ENCODE peak calls at places on chromosomes 2 and 18, in seven cellular contexts. One of them, this sample, is unnamed.

GRCh38 chr2:240278661-240279060 is 138.2 kb upstream of the OTOS start:
- DNase-seq in T-helper 2 cell: no peak
- DNase-seq in EL: no peak
- DNase-seq in activated T-cell treated with anti-CD3 and anti-CD28 coated beads, Interleukin-2, amount 50 U/mL, for 72 hours: no peak
- DNase-seq in OCI-LY7: no peak
- DNase-seq in bronchial epithelial cell: peak
- DNase-seq in HFFc6: no peak
- DNase-seq in this sample: no peak

GRCh38 chr2:131010566-131010965 is 82.7 kb downstream of the FAM168B start:
- DNase-seq in activated T-cell treated with anti-CD3 and anti-CD28 coated beads, Interleukin-2, amount 50 U/mL, for 72 hours: no peak
- DNase-seq in bronchial epithelial cell: no peak
- DNase-seq in HFFc6: no peak
- DNase-seq in EL: no peak
- DNase-seq in OCI-LY7: no peak
- DNase-seq in T-helper 2 cell: peak
- DNase-seq in this sample: peak

GRCh38 chr2:24594283-24594682 is 103.2 kb downstream of the NCOA1 start:
- DNase-seq in T-helper 2 cell: no peak
- DNase-seq in EL: no peak
- DNase-seq in OCI-LY7: no peak
- DNase-seq in activated T-cell treated with anti-CD3 and anti-CD28 coated beads, Interleukin-2, amount 50 U/mL, for 72 hours: no peak
- DNase-seq in bronchial epithelial cell: no peak
- DNase-seq in HFFc6: no peak
- DNase-seq in this sample: no peak

GRCh38 chr2:234989183-234989701 is 37.4 kb downstream of the SH3BP4 start:
- DNase-seq in EL: no peak
- DNase-seq in T-helper 2 cell: no peak
- DNase-seq in bronchial epithelial cell: peak
- DNase-seq in OCI-LY7: no peak
- DNase-seq in activated T-cell treated with anti-CD3 and anti-CD28 coated beads, Interleukin-2, amount 50 U/mL, for 72 hours: no peak
- DNase-seq in HFFc6: no peak
- DNase-seq in this sample: no peak

GRCh38 chr2:164669291-164669690 is 48.0 kb upstream of the GRB14 start:
- DNase-seq in OCI-LY7: no peak
- DNase-seq in T-helper 2 cell: no peak
- DNase-seq in bronchial epithelial cell: no peak
- DNase-seq in activated T-cell treated with anti-CD3 and anti-CD28 coated beads, Interleukin-2, amount 50 U/mL, for 72 hours: no peak
- DNase-seq in EL: no peak
- DNase-seq in HFFc6: no peak
- DNase-seq in this sample: no peak

GRCh38 chr2:207600211-207600610 is 25.0 kb downstream of the METTL21A start:
- DNase-seq in activated T-cell treated with anti-CD3 and anti-CD28 coated beads, Interleukin-2, amount 50 U/mL, for 72 hours: no peak
- DNase-seq in OCI-LY7: no peak
- DNase-seq in EL: peak
- DNase-seq in bronchial epithelial cell: no peak
- DNase-seq in T-helper 2 cell: no peak
- DNase-seq in HFFc6: peak
- DNase-seq in this sample: no peak

GRCh38 chr2:160464017-160464416 is 29.6 kb downstream of the RBMS1 start:
- DNase-seq in activated T-cell treated with anti-CD3 and anti-CD28 coated beads, Interleukin-2, amount 50 U/mL, for 72 hours: no peak
- DNase-seq in HFFc6: no peak
- DNase-seq in EL: no peak
- DNase-seq in bronchial epithelial cell: peak
- DNase-seq in T-helper 2 cell: no peak
- DNase-seq in OCI-LY7: no peak
- DNase-seq in this sample: no peak

GRCh38 chr2:79116997-79117928 is 3.0 kb upstream of the REG1A start:
- DNase-seq in OCI-LY7: no peak
- DNase-seq in HFFc6: no peak
- DNase-seq in activated T-cell treated with anti-CD3 and anti-CD28 coated beads, Interleukin-2, amount 50 U/mL, for 72 hours: no peak
- DNase-seq in EL: no peak
- DNase-seq in bronchial epithelial cell: no peak
- DNase-seq in T-helper 2 cell: no peak
- DNase-seq in this sample: no peak

GRCh38 chr2:173963323-173963816 is 1.8 kb downstream of the SP3 start:
- DNase-seq in activated T-cell treated with anti-CD3 and anti-CD28 coated beads, Interleukin-2, amount 50 U/mL, for 72 hours: no peak
- DNase-seq in T-helper 2 cell: peak
- DNase-seq in bronchial epithelial cell: peak
- DNase-seq in HFFc6: peak
- DNase-seq in EL: peak
- DNase-seq in OCI-LY7: peak
- DNase-seq in this sample: peak

GRCh38 chr18:80108122-80108536 is 933 bp upstream of the ADNP2 start:
- DNase-seq in HFFc6: no peak
- DNase-seq in bronchial epithelial cell: no peak
- DNase-seq in OCI-LY7: no peak
- DNase-seq in T-helper 2 cell: no peak
- DNase-seq in EL: no peak
- DNase-seq in activated T-cell treated with anti-CD3 and anti-CD28 coated beads, Interleukin-2, amount 50 U/mL, for 72 hours: no peak
- DNase-seq in this sample: no peak

GRCh38 chr2:128272586-128273468 is 45.8 kb downstream of the HS6ST1 start:
- DNase-seq in T-helper 2 cell: no peak
- DNase-seq in HFFc6: no peak
- DNase-seq in EL: no peak
- DNase-seq in OCI-LY7: no peak
- DNase-seq in activated T-cell treated with anti-CD3 and anti-CD28 coated beads, Interleukin-2, amount 50 U/mL, for 72 hours: no peak
- DNase-seq in bronchial epithelial cell: no peak
- DNase-seq in this sample: no peak

GRCh38 chr2:15241208-15241607 is 319.9 kb downstream of the NBAS start:
- DNase-seq in activated T-cell treated with anti-CD3 and anti-CD28 coated beads, Interleukin-2, amount 50 U/mL, for 72 hours: no peak
- DNase-seq in HFFc6: no peak
- DNase-seq in EL: no peak
- DNase-seq in T-helper 2 cell: no peak
- DNase-seq in OCI-LY7: no peak
- DNase-seq in bronchial epithelial cell: peak
- DNase-seq in this sample: no peak

GRCh38 chr18:60892855-60893254 is 440.4 kb upstream of the CDH20 start:
- DNase-seq in HFFc6: no peak
- DNase-seq in activated T-cell treated with anti-CD3 and anti-CD28 coated beads, Interleukin-2, amount 50 U/mL, for 72 hours: no peak
- DNase-seq in OCI-LY7: no peak
- DNase-seq in bronchial epithelial cell: peak
- DNase-seq in T-helper 2 cell: no peak
- DNase-seq in EL: peak
- DNase-seq in this sample: no peak

GRCh38 chr2:205772983-205773382 is 90.7 kb downstream of the NRP2 start:
- DNase-seq in T-helper 2 cell: no peak
- DNase-seq in EL: no peak
- DNase-seq in OCI-LY7: no peak
- DNase-seq in bronchial epithelial cell: no peak
- DNase-seq in activated T-cell treated with anti-CD3 and anti-CD28 coated beads, Interleukin-2, amount 50 U/mL, for 72 hours: no peak
- DNase-seq in HFFc6: no peak
- DNase-seq in this sample: no peak

GRCh38 chr2:223856584-223856983 is 19.2 kb upstream of the AP1S3 start:
- DNase-seq in bronchial epithelial cell: no peak
- DNase-seq in OCI-LY7: no peak
- DNase-seq in T-helper 2 cell: no peak
- DNase-seq in EL: no peak
- DNase-seq in HFFc6: no peak
- DNase-seq in activated T-cell treated with anti-CD3 and anti-CD28 coated beads, Interleukin-2, amount 50 U/mL, for 72 hours: no peak
- DNase-seq in this sample: no peak

GRCh38 chr2:133390151-133390550 is 178.1 kb downstream of the NCKAP5 start:
- DNase-seq in activated T-cell treated with anti-CD3 and anti-CD28 coated beads, Interleukin-2, amount 50 U/mL, for 72 hours: no peak
- DNase-seq in HFFc6: peak
- DNase-seq in bronchial epithelial cell: no peak
- DNase-seq in T-helper 2 cell: no peak
- DNase-seq in OCI-LY7: no peak
- DNase-seq in EL: peak
- DNase-seq in this sample: no peak

GRCh38 chr2:185208261-185208660 is 530.3 kb upstream of the FSIP2 start:
- DNase-seq in HFFc6: no peak
- DNase-seq in OCI-LY7: peak
- DNase-seq in bronchial epithelial cell: peak
- DNase-seq in activated T-cell treated with anti-CD3 and anti-CD28 coated beads, Interleukin-2, amount 50 U/mL, for 72 hours: no peak
- DNase-seq in T-helper 2 cell: no peak
- DNase-seq in EL: peak
- DNase-seq in this sample: no peak

GRCh38 chr2:169693344-169693743 is 861 bp downstream of the CFAP210 start:
- DNase-seq in bronchial epithelial cell: no peak
- DNase-seq in activated T-cell treated with anti-CD3 and anti-CD28 coated beads, Interleukin-2, amount 50 U/mL, for 72 hours: no peak
- DNase-seq in T-helper 2 cell: no peak
- DNase-seq in HFFc6: no peak
- DNase-seq in OCI-LY7: peak
- DNase-seq in EL: no peak
- DNase-seq in this sample: no peak

GRCh38 chr18:10140461-10140911 is 226.7 kb downstream of the VAPA start:
- DNase-seq in EL: no peak
- DNase-seq in activated T-cell treated with anti-CD3 and anti-CD28 coated beads, Interleukin-2, amount 50 U/mL, for 72 hours: no peak
- DNase-seq in T-helper 2 cell: no peak
- DNase-seq in bronchial epithelial cell: peak
- DNase-seq in HFFc6: peak
- DNase-seq in OCI-LY7: no peak
- DNase-seq in this sample: no peak

GRCh38 chr2:88692187-88692586 is 714 bp downstream of the RPIA start:
- DNase-seq in HFFc6: no peak
- DNase-seq in T-helper 2 cell: no peak
- DNase-seq in EL: peak
- DNase-seq in OCI-LY7: peak
- DNase-seq in activated T-cell treated with anti-CD3 and anti-CD28 coated beads, Interleukin-2, amount 50 U/mL, for 72 hours: peak
- DNase-seq in bronchial epithelial cell: no peak
- DNase-seq in this sample: peak

GRCh38 chr2:190186238-190186637 is 123.7 kb upstream of the MSTN start:
- DNase-seq in EL: peak
- DNase-seq in bronchial epithelial cell: no peak
- DNase-seq in HFFc6: no peak
- DNase-seq in activated T-cell treated with anti-CD3 and anti-CD28 coated beads, Interleukin-2, amount 50 U/mL, for 72 hours: no peak
- DNase-seq in OCI-LY7: no peak
- DNase-seq in T-helper 2 cell: no peak
- DNase-seq in this sample: no peak

GRCh38 chr2:174059178-174059874 is 94.2 kb upstream of the SP3 start:
- DNase-seq in EL: peak
- DNase-seq in HFFc6: peak
- DNase-seq in bronchial epithelial cell: peak
- DNase-seq in activated T-cell treated with anti-CD3 and anti-CD28 coated beads, Interleukin-2, amount 50 U/mL, for 72 hours: no peak
- DNase-seq in OCI-LY7: no peak
- DNase-seq in T-helper 2 cell: no peak
- DNase-seq in this sample: no peak

GRCh38 chr2:121532347-121532766 is 1.7 kb downstream of the RNU4ATAC start:
- DNase-seq in OCI-LY7: no peak
- DNase-seq in activated T-cell treated with anti-CD3 and anti-CD28 coated beads, Interleukin-2, amount 50 U/mL, for 72 hours: no peak
- DNase-seq in bronchial epithelial cell: peak
- DNase-seq in HFFc6: peak
- DNase-seq in EL: peak
- DNase-seq in T-helper 2 cell: no peak
- DNase-seq in this sample: no peak

GRCh38 chr18:7766817-7767216 is 199.7 kb downstream of the PTPRM start:
- DNase-seq in OCI-LY7: no peak
- DNase-seq in bronchial epithelial cell: no peak
- DNase-seq in T-helper 2 cell: no peak
- DNase-seq in HFFc6: no peak
- DNase-seq in activated T-cell treated with anti-CD3 and anti-CD28 coated beads, Interleukin-2, amount 50 U/mL, for 72 hours: no peak
- DNase-seq in EL: peak
- DNase-seq in this sample: no peak

GRCh38 chr18:525066-525797 is 24.7 kb upstream of the COLEC12 start:
- DNase-seq in activated T-cell treated with anti-CD3 and anti-CD28 coated beads, Interleukin-2, amount 50 U/mL, for 72 hours: no peak
- DNase-seq in HFFc6: peak
- DNase-seq in OCI-LY7: no peak
- DNase-seq in T-helper 2 cell: no peak
- DNase-seq in EL: peak
- DNase-seq in bronchial epithelial cell: peak
- DNase-seq in this sample: no peak

GRCh38 chr2:46534589-46534988 is 55.2 kb downstream of the TMEM247 start:
- DNase-seq in HFFc6: no peak
- DNase-seq in bronchial epithelial cell: no peak
- DNase-seq in OCI-LY7: peak
- DNase-seq in activated T-cell treated with anti-CD3 and anti-CD28 coated beads, Interleukin-2, amount 50 U/mL, for 72 hours: no peak
- DNase-seq in EL: no peak
- DNase-seq in T-helper 2 cell: no peak
- DNase-seq in this sample: no peak

GRCh38 chr2:43127208-43127940 is 99.0 kb downstream of the ZFP36L2 start:
- DNase-seq in T-helper 2 cell: peak
- DNase-seq in activated T-cell treated with anti-CD3 and anti-CD28 coated beads, Interleukin-2, amount 50 U/mL, for 72 hours: peak
- DNase-seq in HFFc6: no peak
- DNase-seq in OCI-LY7: peak
- DNase-seq in EL: peak
- DNase-seq in bronchial epithelial cell: no peak
- DNase-seq in this sample: peak

GRCh38 chr2:17754773-17755425 is 961 bp downstream of the GEN1 start:
- DNase-seq in activated T-cell treated with anti-CD3 and anti-CD28 coated beads, Interleukin-2, amount 50 U/mL, for 72 hours: no peak
- DNase-seq in T-helper 2 cell: no peak
- DNase-seq in bronchial epithelial cell: no peak
- DNase-seq in HFFc6: no peak
- DNase-seq in EL: peak
- DNase-seq in OCI-LY7: no peak
- DNase-seq in this sample: no peak

GRCh38 chr2:196516541-196516940 is 123.0 kb upstream of the CCDC150 start:
- DNase-seq in activated T-cell treated with anti-CD3 and anti-CD28 coated beads, Interleukin-2, amount 50 U/mL, for 72 hours: no peak
- DNase-seq in OCI-LY7: no peak
- DNase-seq in EL: no peak
- DNase-seq in T-helper 2 cell: no peak
- DNase-seq in HFFc6: no peak
- DNase-seq in bronchial epithelial cell: peak
- DNase-seq in this sample: no peak

GRCh38 chr2:196131384-196131861 is 40.0 kb downstream of the STK17B start:
- DNase-seq in HFFc6: peak
- DNase-seq in bronchial epithelial cell: peak
- DNase-seq in T-helper 2 cell: peak
- DNase-seq in EL: peak
- DNase-seq in activated T-cell treated with anti-CD3 and anti-CD28 coated beads, Interleukin-2, amount 50 U/mL, for 72 hours: peak
- DNase-seq in OCI-LY7: peak
- DNase-seq in this sample: peak

GRCh38 chr2:160651416-160652200 is 158.0 kb upstream of the RBMS1 start:
- DNase-seq in OCI-LY7: no peak
- DNase-seq in activated T-cell treated with anti-CD3 and anti-CD28 coated beads, Interleukin-2, amount 50 U/mL, for 72 hours: no peak
- DNase-seq in T-helper 2 cell: no peak
- DNase-seq in EL: no peak
- DNase-seq in bronchial epithelial cell: no peak
- DNase-seq in HFFc6: no peak
- DNase-seq in this sample: no peak

GRCh38 chr2:212408524-212408923 is 130.1 kb downstream of the ERBB4 start:
- DNase-seq in T-helper 2 cell: no peak
- DNase-seq in activated T-cell treated with anti-CD3 and anti-CD28 coated beads, Interleukin-2, amount 50 U/mL, for 72 hours: no peak
- DNase-seq in EL: no peak
- DNase-seq in bronchial epithelial cell: no peak
- DNase-seq in HFFc6: no peak
- DNase-seq in OCI-LY7: no peak
- DNase-seq in this sample: no peak

GRCh38 chr2:185628985-185629384 is 109.6 kb upstream of the FSIP2 start:
- DNase-seq in bronchial epithelial cell: peak
- DNase-seq in EL: peak
- DNase-seq in OCI-LY7: peak
- DNase-seq in T-helper 2 cell: no peak
- DNase-seq in HFFc6: no peak
- DNase-seq in activated T-cell treated with anti-CD3 and anti-CD28 coated beads, Interleukin-2, amount 50 U/mL, for 72 hours: no peak
- DNase-seq in this sample: no peak

GRCh38 chr2:206031162-206031784 is 54.7 kb downstream of the INO80D start:
- DNase-seq in OCI-LY7: no peak
- DNase-seq in T-helper 2 cell: no peak
- DNase-seq in activated T-cell treated with anti-CD3 and anti-CD28 coated beads, Interleukin-2, amount 50 U/mL, for 72 hours: peak
- DNase-seq in EL: peak
- DNase-seq in HFFc6: peak
- DNase-seq in bronchial epithelial cell: peak
- DNase-seq in this sample: no peak

This sample was measured in CD8-positive, alpha-beta T cell.